ENCODE peak calls at places on chromosomes 13 and 19, in five cellular contexts. E, K, Q, Z and X are unnamed samples.
A peak's percentile ranks its signal among the peaks of the same experiment; 100 is the strongest.

GRCh38 chr13:20616059-20616797 is 49.3 kb downstream of the IFT88 start:
- DNase-seq in E (no peak), K (no peak), Q (peak; percentile 87), Z (no peak), X (no peak)

GRCh38 chr13:109868583-109869311 is 82.4 kb upstream of the IRS2 start:
- DNase-seq in E (no peak), K (no peak), Q (no peak), Z (no peak), X (no peak)

GRCh38 chr19:45446295-45446694 is 21.5 kb upstream of the FOSB start:
- DNase-seq in E (no peak), K (no peak), Q (peak; percentile 71), Z (no peak), X (peak; percentile 7)

GRCh38 chr13:79673310-79673992 is 192.5 kb downstream of the NDFIP2 start:
- DNase-seq in E (no peak), K (no peak), Q (no peak), Z (no peak), X (no peak)

GRCh38 chr13:94175076-94175475 is 304.4 kb downstream of the DCT start:
- DNase-seq in E (no peak), K (no peak), Q (no peak), Z (no peak), X (no peak)

GRCh38 chr19:36140289-36141038 is 598 bp downstream of the CAPNS1 start:
- DNase-seq in E (peak; percentile 75), K (peak; percentile 4), Q (peak; percentile 64), Z (peak; percentile 68), X (peak; percentile 8)

GRCh38 chr19:18668744-18669523 is 14.5 kb upstream of the CRTC1 start:
- DNase-seq in E (no peak), K (no peak), Q (no peak), Z (no peak), X (no peak)

GRCh38 chr19:14197882-14198281 is 8.1 kb downstream of the ADGRL1 start:
- DNase-seq in E (no peak), K (no peak), Q (no peak), Z (no peak), X (no peak)